ENCODE peak calls at places on chromosome 15, in five cellular contexts. S is NCI-H446 treated with DMSO at 0.1 percent for 48 hours, V is endothelial cell, B is right cardiac atrium, K is ACHN. N is an unnamed sample.

GRCh38 chr15:74752486-74753395 is 4.1 kb downstream of the CYP1A2 start:
- DNase-seq in S (no peak), V (no peak), B (no peak), K (peak; percentile 78), N (peak; percentile 62)

GRCh38 chr15:34855397-34855796 is 60.0 kb upstream of the ACTC1 start:
- DNase-seq in S (peak; percentile 29), V (no peak), B (no peak), K (peak; percentile 8), N (peak; percentile 55)

GRCh38 chr15:75620776-75621536 is 4.6 kb downstream of the SNUPN start:
- DNase-seq in S (no peak), V (no peak), B (peak; percentile 91), K (peak; percentile 80), N (peak; percentile 68)

GRCh38 chr15:50119063-50119700 is at the start of gene ATP8B4:
- DNase-seq in S (no peak), V (peak; percentile 18), B (no peak), K (no peak), N (no peak)

GRCh38 chr15:94934440-94934839 is 703.1 kb downstream of the MCTP2 start:
- DNase-seq in S (no peak), V (no peak), B (no peak), K (no peak), N (no peak)

GRCh38 chr15:43249699-43250203 is 17.0 kb downstream of the TGM5 start:
- DNase-seq in S (no peak), V (no peak), B (no peak), K (peak; percentile 84), N (peak; percentile 96)

GRCh38 chr15:22735781-22736180 is 50.7 kb upstream of the NIPA1 start:
- DNase-seq in S (no peak), V (no peak), B (no peak), K (no peak), N (peak; percentile 19)

GRCh38 chr15:52013151-52013791 is 5.7 kb upstream of the MAPK6 start:
- DNase-seq in S (no peak), V (no peak), B (no peak), K (peak; percentile 25), N (peak; percentile 74)

GRCh38 chr15:40105517-40106202 is 3.0 kb downstream of the BMF start:
- DNase-seq in S (no peak), V (no peak), B (no peak), K (no peak), N (no peak)

N was measured in A172.